ENCODE peak calls at places on chromosomes 2 and 18, in six cellular contexts. A is osteoblast, U is aorta, L is fibroblast of lung, O is cardiac muscle cell, C is A673. W is an unnamed sample.

GRCh38 chr2:190379249-190379964 is 28.7 kb upstream of the MFSD6 start:
- DNase-seq in A (peak; percentile 46), U (no peak), L (peak; percentile 34), O (peak; percentile 42), C (no peak), W (no peak)

GRCh38 chr2:126877041-126877440 is 21.6 kb upstream of the TEX51 start:
- DNase-seq in A (no peak), U (no peak), L (no peak), O (no peak), C (no peak), W (no peak)

GRCh38 chr2:96693286-96694200 is 46.3 kb downstream of the LMAN2L start:
- DNase-seq in A (no peak), U (no peak), L (no peak), O (no peak), C (no peak), W (no peak)

GRCh38 chr2:203705184-203705583 is 1.3 kb upstream of the CD28 start:
- DNase-seq in A (no peak), U (no peak), L (no peak), O (no peak), C (no peak), W (no peak)

GRCh38 chr2:167686691-167687090 is 560.7 kb downstream of the STK39 start:
- DNase-seq in A (no peak), U (no peak), L (no peak), O (peak; percentile 25), C (no peak), W (no peak)

GRCh38 chr2:94759211-94759610 is 112.0 kb upstream of the TEKT4 start:
- DNase-seq in A (no peak), U (no peak), L (no peak), O (no peak), C (peak; percentile 55), W (no peak)

GRCh38 chr18:12059334-12060181 is 34.1 kb upstream of the ANKRD62 start:
- DNase-seq in A (no peak), U (no peak), L (no peak), O (no peak), C (peak; percentile 22), W (no peak)

GRCh38 chr18:6219116-6219717 is 195.5 kb downstream of the L3MBTL4 start:
- DNase-seq in A (no peak), U (no peak), L (peak; percentile 70), O (peak; percentile 74), C (peak; percentile 26), W (no peak)

GRCh38 chr18:74066018-74066417 is 81.6 kb downstream of the FBXO15 start:
- DNase-seq in A (no peak), U (no peak), L (no peak), O (no peak), C (no peak), W (no peak)

GRCh38 chr18:46402396-46402795 is 254.6 kb downstream of the LOXHD1 start:
- DNase-seq in A (no peak), U (no peak), L (no peak), O (no peak), C (no peak), W (no peak)

GRCh38 chr2:238061310-238062202 is 755 bp downstream of the SCLY start:
- DNase-seq in A (peak; percentile 88), U (no peak), L (peak; percentile 36), O (peak; percentile 46), C (peak; percentile 55), W (no peak)

GRCh38 chr2:108288534-108289106 is at the start of gene SULT1C2:
- DNase-seq in A (no peak), U (no peak), L (peak; percentile 44), O (peak; percentile 72), C (peak; percentile 9), W (no peak)

GRCh38 chr2:3986530-3987258 is 283.3 kb downstream of the DCDC2C start:
- DNase-seq in A (no peak), U (no peak), L (no peak), O (no peak), C (no peak), W (no peak)

GRCh38 chr2:136075466-136075865 is 42.5 kb downstream of the CXCR4 start:
- DNase-seq in A (no peak), U (no peak), L (no peak), O (no peak), C (no peak), W (no peak)

DNA sequence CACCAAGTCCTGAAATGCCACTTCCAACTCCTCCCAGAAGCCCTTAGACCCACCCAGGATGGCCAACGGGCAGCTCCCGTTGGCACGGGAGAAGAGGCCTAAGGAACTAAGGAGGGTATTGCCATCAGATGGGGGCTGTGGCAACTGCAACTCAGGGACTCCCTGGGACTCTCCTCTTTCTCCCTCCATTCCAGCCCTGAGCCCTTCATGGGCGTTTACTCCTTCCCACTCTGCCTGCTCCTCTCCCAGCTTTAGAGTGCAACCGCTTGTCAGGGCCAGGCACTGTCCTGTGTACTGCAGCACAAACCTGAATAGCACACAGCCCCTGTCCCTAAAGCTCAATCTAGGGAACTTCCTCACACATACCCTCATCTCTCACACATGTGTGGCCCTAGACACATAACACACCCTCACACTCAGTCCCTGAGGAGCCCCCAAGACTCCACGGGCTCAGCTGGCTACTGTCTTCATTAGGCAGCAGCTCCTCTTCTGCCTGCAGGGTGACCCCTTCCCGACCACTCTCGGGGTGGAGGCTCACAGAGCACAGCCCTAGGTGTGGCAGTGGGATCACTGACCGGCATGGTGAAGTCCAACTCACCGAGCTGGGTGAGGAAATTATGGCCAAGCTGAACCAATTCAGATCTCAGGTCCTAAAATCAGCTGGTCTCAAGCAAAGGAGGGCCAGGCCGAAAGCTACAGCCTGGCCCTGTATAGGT is 316.3 kb downstream of the CELF4 start:
- DNase-seq in A (peak; percentile 84), U (no peak), L (no peak), O (no peak), C (no peak), W (no peak)
- H3K27me3 ChIP-seq in A (peaks cover 14% of the 10 kb centered on the region), U (no peaks in the 10 kb centered on the region), L (peaks cover 9% of the 10 kb centered on the region), O (peaks cover 26% of the 10 kb centered on the region), C (peaks cover 1% of the 10 kb centered on the region), W (peaks cover 11% of the 10 kb centered on the region)

DNA sequence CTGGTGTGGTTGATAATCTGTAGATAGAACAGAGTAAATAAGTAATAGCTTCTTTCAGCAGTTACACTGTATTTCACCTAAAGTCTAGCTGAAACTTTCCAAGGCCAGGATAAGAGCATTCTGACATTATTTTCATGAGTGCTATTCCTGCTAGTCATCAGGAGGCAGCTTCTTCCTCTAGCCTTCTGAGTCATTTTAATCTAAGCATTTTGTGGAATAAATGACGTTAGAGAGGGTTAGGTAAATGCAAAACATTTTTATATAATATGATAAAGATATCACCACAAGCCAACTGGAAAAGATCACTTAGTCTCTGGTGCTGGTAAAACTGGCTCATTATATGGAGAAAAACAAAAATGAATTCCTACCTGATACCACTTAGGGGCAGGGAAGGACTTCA is 138.5 kb downstream of the MEP1B start:
- DNase-seq in A (peak; percentile 61), U (no peak), L (peak; percentile 43), O (no peak), C (no peak), W (no peak)
- H3K4me3 ChIP-seq in A (no peak overlapping the region), U (no peak overlapping the region), L (no peak overlapping the region), O (no peak overlapping the region), C (no peak overlapping the region), W (no peak overlapping the region)

GRCh38 chr2:186508263-186508662 is 22.2 kb downstream of the ZC3H15 start:
- DNase-seq in A (no peak), U (no peak), L (no peak), O (no peak), C (no peak), W (no peak)
- H3K36me3 ChIP-seq in A (peaks cover 64% of the 10 kb centered on the region), U (no peaks in the 10 kb centered on the region), L (peaks cover 16% of the 10 kb centered on the region), O (peaks cover 59% of the 10 kb centered on the region), C (peaks cover 86% of the 10 kb centered on the region), W (peaks cover 6% of the 10 kb centered on the region)

GRCh38 chr2:176001281-176001902 is 675 bp downstream of the LNPK start:
- DNase-seq in A (peak; percentile 52), U (peak; percentile 62), L (peak; percentile 46), O (peak; percentile 63), C (peak; percentile 70), W (no peak)
- H3K27me3 ChIP-seq in A (no peaks in the 10 kb centered on the region), U (no peaks in the 10 kb centered on the region), L (no peaks in the 10 kb centered on the region), O (no peaks in the 10 kb centered on the region), C (no peaks in the 10 kb centered on the region), W (no peaks in the 10 kb centered on the region)

GRCh38 chr2:134739879-134740301 is 21.1 kb upstream of the TMEM163 start:
- DNase-seq in A (peak; percentile 39), U (peak; percentile 66), L (no peak), O (no peak), C (no peak), W (no peak)

GRCh38 chr2:134737671-134738070 is 18.9 kb upstream of the TMEM163 start:
- DNase-seq in A (no peak), U (no peak), L (no peak), O (no peak), C (no peak), W (no peak)

GRCh38 chr2:134736167-134736885 is 17.5 kb upstream of the TMEM163 start:
- DNase-seq in A (no peak), U (no peak), L (no peak), O (no peak), C (no peak), W (no peak)

GRCh38 chr2:134738150-134738865 is 19.5 kb upstream of the TMEM163 start:
- DNase-seq in A (no peak), U (no peak), L (no peak), O (no peak), C (no peak), W (no peak)

GRCh38 chr2:134739261-134739878 is 20.6 kb upstream of the TMEM163 start:
- DNase-seq in A (no peak), U (no peak), L (no peak), O (no peak), C (no peak), W (no peak)
- H3K4me3 ChIP-seq in A (no peak overlapping the region), U (no peak overlapping the region), L (no peak overlapping the region), O (no peak overlapping the region), C (no peak overlapping the region), W (no peak overlapping the region)

GRCh38 chr2:98568161-98568956 is 40.0 kb downstream of the COA5 start:
- DNase-seq in A (peak; percentile 94), U (no peak), L (no peak), O (no peak), C (no peak), W (no peak)
- H3K36me3 ChIP-seq in A (no peaks in the 10 kb centered on the region), U (peaks cover 5% of the 10 kb centered on the region), L (peaks cover 5% of the 10 kb centered on the region), O (no peaks in the 10 kb centered on the region), C (peaks cover 24% of the 10 kb centered on the region), W (peaks cover 15% of the 10 kb centered on the region)

GRCh38 chr2:239732666-239733010 is 292.5 kb downstream of the NDUFA10 start:
- DNase-seq in A (peak; percentile 52), U (peak; percentile 6), L (no peak), O (no peak), C (no peak), W (no peak)
- H3K27me3 ChIP-seq in A (no peaks in the 10 kb centered on the region), U (no peaks in the 10 kb centered on the region), L (no peaks in the 10 kb centered on the region), O (no peaks in the 10 kb centered on the region), C (peaks cover 8% of the 10 kb centered on the region), W (no peaks in the 10 kb centered on the region)

DNA sequence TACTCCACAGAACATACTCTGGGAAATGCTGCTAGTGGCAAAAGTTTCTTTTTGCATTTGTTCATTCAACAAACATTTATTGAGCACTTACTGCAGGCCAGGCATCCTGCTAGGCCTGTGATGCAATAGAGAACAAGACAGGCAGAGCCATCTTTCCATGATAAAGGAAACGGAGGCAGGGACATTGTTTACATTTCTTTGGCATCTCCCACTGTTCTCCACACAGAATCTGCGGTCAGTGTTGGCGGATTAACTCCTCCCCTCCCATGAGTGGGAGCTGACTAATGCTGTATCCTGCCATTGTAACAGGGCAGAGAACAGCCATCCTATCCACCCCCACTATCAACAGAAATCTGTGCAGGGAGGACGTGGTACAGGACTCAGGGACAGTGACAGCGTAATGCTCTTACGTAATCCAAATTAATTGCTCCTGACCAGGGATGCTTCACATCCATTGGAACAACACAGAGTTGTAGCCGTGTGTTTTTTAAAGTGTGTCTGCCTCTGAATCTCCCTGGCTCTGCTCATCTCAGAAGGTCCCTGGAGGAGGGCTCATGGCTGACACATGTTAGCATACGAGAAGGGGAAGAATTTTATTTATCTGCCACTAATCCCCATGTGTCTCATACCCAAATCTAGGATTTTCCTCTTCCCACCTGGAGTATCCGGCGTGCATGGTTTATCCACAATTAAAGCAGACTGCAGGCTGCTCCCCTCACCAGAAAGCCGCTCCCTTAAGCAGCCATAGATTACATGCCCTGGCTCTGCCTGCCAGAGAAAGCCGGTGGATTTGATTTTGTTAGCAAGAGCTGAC is 32.3 kb downstream of the STEAP3 start:
- DNase-seq in A (peak; percentile 93), U (no peak), L (peak; percentile 94), O (no peak), C (peak; percentile 75), W (peak; percentile 87)
- H3K4me3 ChIP-seq in A (no peak overlapping the region), U (no peak overlapping the region), L (no peak overlapping the region), O (no peak overlapping the region), C (no peak overlapping the region), W (no peak overlapping the region)